ENCODE peak calls at places on chromosomes 6 and 20, in six cellular contexts. P is ovary; H is right cardiac atrium; D is effector memory CD4-positive, alpha-beta T cell; W is pancreas; C is body of pancreas. E is an unnamed sample. For H3K4me1, the result is how much of the 10 kb centered on the place peaks cover.

GRCh38 chr6:122877302-122877701 is 88.2 kb downstream of the SMPDL3A start:
- DNase-seq in P (no peak), H (no peak), D (no peak), W (no peak), C (no peak), E (no peak)

GRCh38 chr6:84575264-84575663 is 189.1 kb downstream of the TBX18 start:
- DNase-seq in P (no peak), H (no peak), D (no peak), W (no peak), C (no peak), E (no peak)

GRCh38 chr6:137490506-137490905 is 3.7 kb downstream of the OLIG3 start:
- DNase-seq in P (no peak), H (no peak), D (no peak), W (no peak), C (no peak), E (no peak)

GRCh38 chr6:40735126-40735920 is 148.2 kb upstream of the LRFN2 start:
- DNase-seq in P (no peak), H (no peak), D (no peak), W (no peak), C (no peak), E (no peak)

GRCh38 chr20:10671850-10672578 is 1.8 kb downstream of the JAG1 start:
- DNase-seq in P (peak), H (peak), D (no peak), W (peak), C (peak), E (no peak)

GRCh38 chr6:18528084-18528743 is 141.1 kb downstream of the RNF144B start:
- DNase-seq in P (no peak), H (no peak), D (no peak), W (no peak), C (no peak), E (no peak)

GRCh38 chr6:88220493-88220892 is 54.3 kb upstream of the CNR1 start:
- DNase-seq in P (no peak), H (no peak), D (no peak), W (no peak), C (no peak), E (no peak)

GRCh38 chr6:159493888-159494632 is 199.0 kb downstream of the SOD2 start:
- DNase-seq in P (no peak), H (no peak), D (no peak), W (no peak), C (no peak), E (no peak)

GRCh38 chr6:116254297-116254724 is 436 bp upstream of the TSPYL4 start:
- DNase-seq in P (no peak), H (no peak), D (no peak), W (no peak), C (no peak), E (no peak)

GRCh38 chr6:57224769-57225515 is 2.8 kb upstream of the RAB23 start:
- DNase-seq in P (no peak), H (no peak), D (no peak), W (no peak), C (no peak), E (no peak)

GRCh38 chr20:38673261-38673660 is 51.0 kb upstream of the SLC32A1 start:
- DNase-seq in P (no peak), H (no peak), D (no peak), W (no peak), C (no peak), E (no peak)

GRCh38 chr6:118770835-118771234 is 119.4 kb upstream of the CEP85L start:
- DNase-seq in P (no peak), H (no peak), D (no peak), W (no peak), C (no peak), E (no peak)

GRCh38 chr20:9374068-9374467 is 140.3 kb upstream of the LAMP5 start:
- DNase-seq in P (no peak), H (no peak), D (no peak), W (no peak), C (no peak), E (no peak)

GRCh38 chr20:53034899-53035298 is 62.7 kb downstream of the TSHZ2 start:
- DNase-seq in P (no peak), H (no peak), D (no peak), W (no peak), C (no peak), E (no peak)

GRCh38 chr6:78995946-78996345 is 82.1 kb downstream of the PHIP start:
- DNase-seq in P (no peak), H (no peak), D (no peak), W (no peak), C (no peak), E (no peak)

GRCh38 chr6:2914318-2914660 is 11.2 kb upstream of the SERPINB9 start:
- DNase-seq in P (no peak), H (no peak), D (no peak), W (no peak), C (no peak), E (no peak)

GRCh38 chr6:36382976-36383375 is 4.5 kb downstream of the ETV7 start:
- DNase-seq in P (no peak), H (no peak), D (no peak), W (no peak), C (no peak), E (no peak)

GRCh38 chr20:57009355-57009754 is 257.1 kb downstream of the BMP7 start:
- DNase-seq in P (no peak), H (no peak), D (no peak), W (no peak), C (no peak), E (no peak)

GRCh38 chr20:37486186-37486999 is 34.7 kb upstream of the NNAT start:
- DNase-seq in P (no peak), H (no peak), D (no peak), W (no peak), C (no peak), E (no peak)

GRCh38 chr6:142242269-142242668 is 59.5 kb upstream of the ADGRG6 start:
- DNase-seq in P (no peak), H (no peak), D (no peak), W (no peak), C (no peak), E (no peak)

GRCh38 chr20:8670207-8670899 is 398.5 kb upstream of the PLCB4 start:
- DNase-seq in P (no peak), H (no peak), D (no peak), W (no peak), C (no peak), E (no peak)

DNA sequence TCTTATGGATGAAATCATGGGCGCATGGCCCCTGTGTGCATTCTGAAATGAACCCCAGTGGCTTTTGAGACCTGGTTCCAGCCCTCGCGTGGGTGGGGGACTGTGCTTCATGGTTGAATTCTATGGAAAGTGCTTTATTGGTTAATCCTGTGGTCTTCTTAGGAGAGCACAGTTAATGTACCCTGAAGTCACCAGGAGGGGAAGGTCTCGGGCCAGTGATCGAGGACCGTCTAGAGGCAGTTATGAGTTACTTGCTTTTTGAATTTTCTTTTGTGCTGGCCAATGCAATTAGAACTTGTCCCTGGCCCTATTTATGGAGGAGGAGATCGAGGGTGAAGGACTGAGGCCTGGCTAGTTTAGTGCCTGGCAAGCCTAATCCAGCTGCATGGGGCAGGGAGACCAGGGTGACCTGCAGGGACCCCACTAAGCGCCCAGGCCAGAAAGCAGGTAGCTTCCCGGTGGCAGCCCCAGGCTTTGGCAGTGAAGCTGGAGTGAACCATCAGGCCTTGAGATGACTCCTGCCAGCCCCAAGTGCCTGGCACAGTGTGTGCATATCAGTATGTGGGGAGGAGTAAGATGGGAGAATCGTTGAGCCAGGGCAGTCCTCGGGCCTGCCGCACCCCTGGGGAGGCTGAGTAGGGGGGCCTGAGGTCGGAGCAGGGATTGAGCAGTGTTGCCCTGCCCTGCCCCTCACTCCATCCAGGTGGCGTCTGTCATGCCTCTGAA is 144.6 kb upstream of the RNF24 start:
- DNase-seq in P (no peak), H (no peak), D (no peak), W (peak), C (no peak), E (no peak)
- H3K4me1 ChIP-seq in P (under half), H (under half), D (under half), W (under half), C (under half), E (under half)

GRCh38 chr6:33786736-33787135 is 2.2 kb downstream of the LEMD2 start:
- DNase-seq in P (no peak), H (no peak), D (no peak), W (no peak), C (no peak), E (no peak)

GRCh38 chr6:33783781-33784520 is 5.0 kb downstream of the LEMD2 start:
- DNase-seq in P (no peak), H (peak), D (no peak), W (no peak), C (no peak), E (no peak)

GRCh38 chr6:33787336-33787953 is 1.5 kb downstream of the LEMD2 start:
- DNase-seq in P (no peak), H (no peak), D (no peak), W (no peak), C (no peak), E (no peak)

GRCh38 chr6:33784787-33785186 is 4.1 kb downstream of the LEMD2 start:
- DNase-seq in P (no peak), H (peak), D (no peak), W (peak), C (no peak), E (no peak)

DNA sequence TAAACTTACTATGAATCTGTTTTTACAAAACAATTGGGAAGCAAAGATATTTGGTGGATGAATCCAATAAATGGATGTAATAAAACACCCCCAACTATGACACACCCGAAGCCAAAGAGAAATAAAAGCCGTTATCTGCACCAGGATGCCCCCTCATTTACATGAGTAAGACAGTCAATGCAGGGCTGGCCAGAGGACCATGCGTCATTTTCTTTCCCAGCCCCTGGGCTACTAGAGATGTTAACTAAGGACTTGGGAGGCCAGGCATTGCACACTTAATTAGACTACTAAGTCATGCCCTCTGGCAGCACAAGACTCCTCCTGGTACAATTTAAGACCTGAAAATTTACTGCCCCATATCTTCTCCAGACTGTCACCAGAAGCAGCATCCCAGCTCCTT is 3.2 kb downstream of the LEMD2 start:
- DNase-seq in P (no peak), H (no peak), D (no peak), W (no peak), C (no peak), E (no peak)
- H3K4me1 ChIP-seq in P (under half), H (under half), D (under half), W (under half), C (under half), E (under half)

GRCh38 chr6:30740993-30741784 is 1.3 kb downstream of the FLOT1 start:
- DNase-seq in P (no peak), H (peak), D (no peak), W (no peak), C (no peak), E (no peak)

GRCh38 chr6:30741789-30742315 is 635 bp downstream of the FLOT1 start:
- DNase-seq in P (no peak), H (peak), D (no peak), W (no peak), C (no peak), E (no peak)

GRCh38 chr6:30742316-30743098 is at the start of gene FLOT1:
- DNase-seq in P (peak), H (peak), D (peak), W (peak), C (peak), E (peak)

GRCh38 chr6:30743099-30744053 is 889 bp upstream of the FLOT1 start:
- DNase-seq in P (peak), H (peak), D (no peak), W (peak), C (no peak), E (no peak)

DNA sequence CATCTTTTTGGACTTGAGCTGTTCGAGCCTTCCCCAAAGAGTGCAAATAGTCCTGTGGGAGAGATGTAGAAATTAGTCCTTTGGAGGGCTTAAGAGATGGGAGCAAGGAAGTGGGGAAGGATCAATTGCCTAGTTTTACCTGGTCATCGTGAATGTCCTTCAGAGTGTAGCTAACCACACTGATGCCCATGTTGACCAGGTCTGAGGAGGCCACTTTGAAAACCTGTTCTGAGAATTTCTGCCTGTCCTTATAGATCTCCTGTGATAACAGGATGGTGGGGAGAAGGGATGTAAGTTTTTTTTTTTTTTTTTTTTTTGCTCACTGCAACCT is 2.0 kb downstream of the FLOT1 start:
- DNase-seq in P (no peak), H (no peak), D (no peak), W (no peak), C (no peak), E (no peak)
- H3K4me1 ChIP-seq in P (under half), H (under half), D (under half), W (under half), C (half or more), E (under half)

GRCh38 chr6:109002882-109003281 is 91.8 kb downstream of the SESN1 start:
- DNase-seq in P (no peak), H (no peak), D (no peak), W (no peak), C (no peak), E (no peak)
- H3K4me1 ChIP-seq in P (under half), H (under half), D (under half), W (half or more), C (half or more), E (under half)

GRCh38 chr20:5203380-5203779 is 76.6 kb downstream of the CDS2 start:
- DNase-seq in P (no peak), H (no peak), D (no peak), W (no peak), C (no peak), E (no peak)

GRCh38 chr20:5207138-5207537 is 80.3 kb downstream of the CDS2 start:
- DNase-seq in P (no peak), H (no peak), D (no peak), W (no peak), C (no peak), E (no peak)

GRCh38 chr20:5205348-5206210 is 78.8 kb downstream of the CDS2 start:
- DNase-seq in P (peak), H (peak), D (peak), W (peak), C (peak), E (peak)
- H3K4me1 ChIP-seq in P (under half), H (under half), D (under half), W (under half), C (under half), E (under half)

E was measured in iPS DF 6.9.